ENCODE peak calls at places on chromosomes 11 and 22, in six cellular contexts. T, U, M, Q, Y and S are unnamed samples.
A peak's percentile ranks its signal among the peaks of the same experiment; 100 is the strongest.

GRCh38 chr11:2587132-2587930 is 112.5 kb downstream of the KCNQ1OT1 start:
- DNase-seq in U (no peak), Y (no peak), Q (no peak), T (no peak), M (peak; percentile 8), S (no peak)

GRCh38 chr11:95829580-95830259 is 39.4 kb downstream of the CEP57 start:
- DNase-seq in T (no peak), Y (no peak), M (no peak), U (no peak), Q (peak; percentile 27), S (no peak)

GRCh38 chr11:134740590-134741342 is 328.7 kb upstream of the B3GAT1 start:
- DNase-seq in Y (no peak), Q (no peak), M (no peak), U (no peak), T (no peak), S (no peak)

GRCh38 chr22:38218661-38219331 is 17.0 kb downstream of the MAFF start:
- DNase-seq in Q (peak; percentile 94), T (no peak), U (no peak), M (peak; percentile 81), Y (no peak), S (no peak)

GRCh38 chr22:20165421-20165820 is 14.6 kb upstream of the CCDC188 start:
- DNase-seq in Y (no peak), M (no peak), T (no peak), Q (no peak), U (no peak), S (no peak)

GRCh38 chr22:19523240-19524169 is 705 bp downstream of the CLDN5 start:
- DNase-seq in T (no peak), Q (no peak), Y (no peak), M (no peak), U (no peak), S (no peak)

GRCh38 chr11:2621919-2622318 is 77.9 kb downstream of the KCNQ1OT1 start:
- DNase-seq in U (no peak), Y (no peak), Q (no peak), T (no peak), M (no peak), S (no peak)

GRCh38 chr11:117497206-117497951 is 169.7 kb downstream of the CEP164 start:
- DNase-seq in T (peak; percentile 58), U (no peak), Y (no peak), M (no peak), Q (no peak), S (no peak)

GRCh38 chr11:2217211-2218081 is 45.8 kb upstream of the TH start:
- DNase-seq in M (no peak), T (no peak), Y (no peak), U (no peak), Q (no peak), S (no peak)

GRCh38 chr11:133724116-133724515 is 121.2 kb downstream of the SPATA19 start:
- DNase-seq in Y (no peak), Q (no peak), U (no peak), T (no peak), M (no peak), S (no peak)

GRCh38 chr11:134554106-134554505 is 142.1 kb upstream of the B3GAT1 start:
- DNase-seq in T (no peak), U (no peak), Y (no peak), Q (no peak), M (no peak), S (no peak)

GRCh38 chr22:49983148-49984042 is 22.8 kb downstream of the PIM3 start:
- DNase-seq in M (peak; percentile 23), Q (no peak), T (no peak), U (no peak), Y (no peak), S (no peak)

GRCh38 chr22:38947321-38948112 is 9.9 kb upstream of the APOBEC3A start:
- DNase-seq in U (no peak), M (no peak), Y (no peak), Q (no peak), T (no peak), S (no peak)

GRCh38 chr11:78957481-78958245 is 383.0 kb upstream of the NARS2 start:
- DNase-seq in T (no peak), M (no peak), Q (peak; percentile 73), Y (no peak), U (no peak), S (no peak)

GRCh38 chr11:41659990-41660389 is 200.5 kb upstream of the LRRC4C start:
- DNase-seq in Q (no peak), T (no peak), U (no peak), Y (no peak), M (no peak), S (no peak)

GRCh38 chr11:115652094-115652493 is 147.9 kb upstream of the CADM1 start:
- DNase-seq in Y (no peak), M (no peak), Q (no peak), U (no peak), T (no peak), S (no peak)

GRCh38 chr11:33540946-33541915 is 159.4 kb downstream of the C11orf91 start:
- DNase-seq in Q (no peak), M (no peak), T (no peak), Y (no peak), U (no peak), S (no peak)

GRCh38 chr22:44396021-44396726 is 83.4 kb upstream of the SHISAL1 start:
- DNase-seq in T (no peak), Y (no peak), Q (no peak), U (no peak), M (no peak), S (no peak)

GRCh38 chr22:37633082-37633692 is 6.3 kb upstream of the SH3BP1 start:
- DNase-seq in Q (no peak), Y (no peak), M (no peak), T (no peak), U (no peak), S (no peak)

GRCh38 chr22:21876486-21877176 is 9.2 kb upstream of the MAPK1 start:
- DNase-seq in U (no peak), Q (no peak), Y (no peak), T (no peak), M (no peak), S (no peak)

GRCh38 chr11:31826530-31827438 is 15.7 kb upstream of the PAX6 start:
- DNase-seq in U (no peak), T (no peak), Y (no peak), M (no peak), Q (no peak), S (no peak)

GRCh38 chr11:60994450-60995135 is 23.1 kb downstream of the CD6 start:
- DNase-seq in T (no peak), M (no peak), Y (no peak), Q (no peak), U (no peak), S (no peak)

GRCh38 chr11:88818978-88819377 is 246.8 kb downstream of the GRM5 start:
- DNase-seq in Y (no peak), M (no peak), T (no peak), Q (no peak), U (no peak), S (no peak)

GRCh38 chr22:39661842-39662676 is 91.5 kb downstream of the CACNA1I start:
- DNase-seq in Y (no peak), M (no peak), Q (peak; percentile 10), T (no peak), U (peak; percentile 54), S (peak; percentile 50)

GRCh38 chr11:1333860-1334259 is 24.4 kb upstream of the TOLLIP start:
- DNase-seq in M (no peak), T (no peak), Q (no peak), U (no peak), Y (no peak), S (no peak)

GRCh38 chr11:65435330-65435931 is 12.8 kb downstream of the NEAT1 start:
- DNase-seq in Q (peak; percentile 15), Y (no peak), T (no peak), U (no peak), M (no peak), S (no peak)

GRCh38 chr22:20983081-20983745 is 1.1 kb downstream of the LZTR1 start:
- DNase-seq in M (no peak), Y (no peak), U (no peak), T (no peak), Q (no peak), S (no peak)

GRCh38 chr11:119189393-119189792 is 4.1 kb downstream of the NHERF4 start:
- DNase-seq in U (no peak), T (no peak), M (no peak), Q (no peak), Y (no peak), S (no peak)

GRCh38 chr11:46121328-46121723 is at the start of gene PHF21A:
- DNase-seq in M (peak; percentile 93), T (peak; percentile 88), Y (peak; percentile 87), Q (peak; percentile 63), U (peak; percentile 73), S (peak; percentile 78)

GRCh38 chr11:126362879-126363655 is 7.6 kb downstream of the ST3GAL4 start:
- DNase-seq in M (no peak), Q (no peak), U (no peak), Y (no peak), T (no peak), S (no peak)

GRCh38 chr11:72985645-72986044 is 156.5 kb downstream of the FCHSD2 start:
- DNase-seq in Y (no peak), M (no peak), U (no peak), Q (no peak), T (no peak), S (no peak)

GRCh38 chr11:36312593-36312990 is 16.5 kb downstream of the PRR5L start:
- DNase-seq in M (no peak), Y (no peak), Q (peak; percentile 90), U (no peak), T (no peak), S (no peak)

GRCh38 chr22:40533712-40534378 is 102.7 kb downstream of the MRTFA start:
- DNase-seq in Y (peak; percentile 87), Q (peak; percentile 82), U (no peak), T (no peak), M (no peak), S (no peak)

GRCh38 chr11:75663808-75664207 is 5.0 kb downstream of the MAP6 start:
- DNase-seq in M (no peak), T (no peak), U (no peak), Y (peak; percentile 97), Q (no peak), S (no peak)

GRCh38 chr11:120666121-120666639 is 154.6 kb downstream of the GRIK4 start:
- DNase-seq in T (no peak), Q (no peak), U (no peak), Y (no peak), M (no peak), S (no peak)

GRCh38 chr11:2379471-2380174 is 2.5 kb downstream of the CD81 start:
- DNase-seq in T (no peak), Q (no peak), Y (no peak), M (no peak), U (no peak), S (no peak)

GRCh38 chr11:35040221-35040942 is 98.6 kb upstream of the CD44 start:
- DNase-seq in Y (no peak), U (peak; percentile 12), M (no peak), Q (peak; percentile 99), T (no peak), S (no peak)

GRCh38 chr11:130449996-130450419 is 1.6 kb downstream of the ADAMTS15 start:
- DNase-seq in Y (no peak), T (no peak), M (peak; percentile 82), Q (no peak), U (no peak), S (no peak)